ENCODE peak calls at places on chromosomes 6 and 20, in ten cellular contexts. R is GM23338; P is tibial artery; X is glutamatergic neuron; V is MM.1S; B is right lobe of liver; L is CD8-positive, alpha-beta T cell; A is stimulated activated CD4-positive, alpha-beta T cell treated with anti-CD3 and anti-CD28 coated beads, Interleukin-1b, Interleukin-23, amount 100 ng/mL, for 1 hour; U is GM20000; J is naive thymus-derived CD8-positive, alpha-beta T cell. Q is an unnamed sample.

GRCh38 chr6:162871966-162872365 is 144.2 kb downstream of the PACRG start:
- DNase-seq in X (no peak), J (no peak), V (no peak), L (no peak), A (no peak), B (no peak), U (no peak), R (no peak), P (no peak), Q (no peak)

GRCh38 chr6:43715056-43715788 is 27.6 kb upstream of the MRPS18A start:
- DNase-seq in B (no peak), L (no peak), R (no peak), U (peak), J (no peak), A (no peak), X (no peak), P (no peak), V (peak), Q (no peak)

GRCh38 chr6:7262746-7263335 is 50.2 kb downstream of the SSR1 start:
- DNase-seq in X (no peak), B (peak), L (no peak), R (no peak), V (no peak), A (no peak), U (no peak), J (no peak), P (peak), Q (no peak)

GRCh38 chr6:137827411-137827940 is 39.6 kb upstream of the TNFAIP3 start:
- DNase-seq in U (no peak), R (no peak), X (no peak), V (no peak), B (no peak), P (no peak), A (no peak), L (no peak), J (no peak), Q (no peak)

GRCh38 chr6:130913119-130913518 is 85.9 kb downstream of the SMLR1 start:
- DNase-seq in U (peak), B (no peak), P (no peak), R (peak), X (no peak), V (peak), A (no peak), J (peak), L (no peak), Q (no peak)

GRCh38 chr20:46872315-46873211 is 22.1 kb upstream of the EYA2 start:
- DNase-seq in B (no peak), X (no peak), R (peak), U (no peak), V (peak), J (no peak), L (no peak), P (no peak), A (no peak), Q (no peak)

GRCh38 chr6:13531956-13532355 is 42.4 kb upstream of the SIRT5 start:
- DNase-seq in V (no peak), J (no peak), X (no peak), L (no peak), A (no peak), U (no peak), R (peak), P (no peak), B (no peak), Q (no peak)

GRCh38 chr6:154751020-154751800 is 18.0 kb downstream of the SCAF8 start:
- DNase-seq in B (no peak), A (no peak), X (no peak), V (no peak), R (no peak), P (no peak), U (no peak), J (no peak), L (no peak), Q (no peak)

GRCh38 chr6:137487947-137488735 is 6.1 kb downstream of the OLIG3 start:
- DNase-seq in V (no peak), P (no peak), A (no peak), B (no peak), J (peak), R (peak), X (peak), U (peak), L (no peak), Q (no peak)

GRCh38 chr20:34768105-34768504 is 57.3 kb downstream of the NCOA6 start:
- DNase-seq in A (no peak), L (no peak), V (no peak), B (no peak), U (no peak), X (no peak), P (no peak), R (no peak), J (no peak), Q (no peak)

GRCh38 chr6:139020689-139021088 is 7.9 kb upstream of the ABRACL start:
- DNase-seq in P (no peak), V (no peak), X (no peak), U (no peak), J (no peak), R (no peak), L (no peak), B (no peak), A (no peak), Q (no peak)

GRCh38 chr20:1336699-1337387 is 7.9 kb upstream of the SDCBP2 start:
- DNase-seq in U (no peak), V (no peak), P (peak), B (peak), A (no peak), R (peak), L (no peak), J (peak), X (no peak), Q (no peak)

GRCh38 chr6:75524322-75524972 is 30.8 kb upstream of the FILIP1 start:
- DNase-seq in V (no peak), A (no peak), X (no peak), R (peak), P (no peak), J (no peak), U (no peak), B (peak), L (no peak), Q (no peak)

GRCh38 chr6:16316741-16317251 is 78.4 kb downstream of the GMPR start:
- DNase-seq in U (peak), J (peak), B (no peak), P (peak), A (no peak), X (peak), L (no peak), V (peak), R (peak), Q (peak)

GRCh38 chr6:104887350-104887749 is 27.6 kb upstream of the HACE1 start:
- DNase-seq in X (no peak), U (peak), L (no peak), B (no peak), J (peak), R (peak), P (no peak), V (peak), A (no peak), Q (no peak)

GRCh38 chr6:36956111-36956820 is 1.7 kb downstream of the PI16 start:
- DNase-seq in R (no peak), V (no peak), J (no peak), U (no peak), A (no peak), P (no peak), L (no peak), B (peak), X (no peak), Q (peak)

GRCh38 chr6:169950558-169950957 is 199.1 kb downstream of the ERMARD start:
- DNase-seq in R (no peak), X (no peak), A (no peak), U (no peak), P (no peak), L (no peak), B (peak), J (peak), V (peak), Q (no peak)

GRCh38 chr6:55794136-55794812 is 81.1 kb downstream of the BMP5 start:
- DNase-seq in B (no peak), R (no peak), A (no peak), V (no peak), X (no peak), U (no peak), J (no peak), P (no peak), L (no peak), Q (no peak)

GRCh38 chr6:7098974-7099373 is 8.8 kb upstream of the RREB1 start:
- DNase-seq in L (no peak), P (no peak), R (no peak), U (no peak), X (no peak), V (no peak), J (no peak), B (no peak), A (no peak), Q (no peak)

GRCh38 chr20:21133917-21134622 is 8.2 kb downstream of the KIZ start:
- DNase-seq in R (no peak), V (no peak), P (no peak), B (no peak), A (no peak), L (no peak), X (no peak), U (no peak), J (no peak), Q (no peak)

GRCh38 chr6:72466971-72467566 is 154.8 kb upstream of the KCNQ5 start:
- DNase-seq in R (no peak), J (no peak), X (no peak), B (no peak), L (no peak), U (no peak), A (no peak), P (no peak), V (no peak), Q (no peak)

GRCh38 chr6:166228839-166229528 is 61.3 kb upstream of the TBXT start:
- DNase-seq in J (no peak), U (no peak), L (no peak), B (no peak), R (peak), V (peak), A (no peak), X (no peak), P (no peak), Q (no peak)

GRCh38 chr20:21613512-21613911 is 92.0 kb upstream of the PAX1 start:
- DNase-seq in A (no peak), L (no peak), B (peak), J (no peak), V (no peak), X (no peak), U (no peak), P (no peak), R (no peak), Q (no peak)

GRCh38 chr6:168086616-168087015 is 7.6 kb upstream of the FRMD1 start:
- DNase-seq in P (no peak), R (no peak), L (no peak), A (no peak), B (no peak), J (no peak), V (no peak), U (no peak), X (no peak), Q (no peak)

GRCh38 chr6:14009416-14009815 is 84.7 kb downstream of the RNF182 start:
- DNase-seq in A (no peak), X (no peak), L (no peak), V (no peak), U (no peak), J (no peak), P (no peak), R (peak), B (no peak), Q (no peak)

GRCh38 chr20:38640486-38640885 is 38.9 kb downstream of the ARHGAP40 start:
- DNase-seq in J (no peak), L (no peak), X (no peak), A (no peak), B (no peak), V (no peak), P (no peak), U (no peak), R (no peak), Q (no peak)

GRCh38 chr6:88428068-88428467 is 261.9 kb upstream of the CNR1 start:
- DNase-seq in L (no peak), V (no peak), B (no peak), A (no peak), P (no peak), U (no peak), J (no peak), X (no peak), R (no peak), Q (no peak)

GRCh38 chr20:3364323-3365013 is 43.0 kb downstream of the DNAAF9 start:
- DNase-seq in B (no peak), A (no peak), P (no peak), R (no peak), L (no peak), X (no peak), V (no peak), J (no peak), U (no peak), Q (no peak)

GRCh38 chr6:129598244-129599187 is 111.5 kb downstream of the ARHGAP18 start:
- DNase-seq in X (no peak), R (peak), B (no peak), L (no peak), J (peak), V (peak), A (no peak), P (no peak), U (peak), Q (no peak)

GRCh38 chr6:32973144-32973854 is 4.9 kb downstream of the BRD2 start:
- DNase-seq in R (peak), B (peak), X (peak), U (peak), P (no peak), J (no peak), V (peak), L (peak), A (no peak), Q (no peak)

GRCh38 chr20:20815711-20816455 is 103.4 kb upstream of the RALGAPA2 start:
- DNase-seq in U (no peak), V (no peak), L (no peak), P (no peak), R (peak), A (no peak), X (no peak), B (no peak), J (no peak), Q (no peak)

GRCh38 chr6:25365159-25365558 is 86.0 kb downstream of the CARMIL1 start:
- DNase-seq in B (no peak), L (no peak), P (no peak), R (no peak), A (no peak), J (no peak), V (no peak), U (no peak), X (no peak), Q (no peak)

GRCh38 chr6:125945378-125946141 is 11.0 kb upstream of the HINT3 start:
- DNase-seq in U (no peak), V (no peak), R (no peak), L (no peak), J (no peak), A (no peak), B (no peak), P (no peak), X (no peak), Q (no peak)

GRCh38 chr6:89079611-89080213 is 839 bp upstream of the PNRC1 start:
- DNase-seq in P (peak), J (peak), X (no peak), V (peak), R (peak), U (peak), B (no peak), A (no peak), L (peak), Q (no peak)

GRCh38 chr20:38073307-38074010 is 39.9 kb downstream of the RPRD1B start:
- DNase-seq in L (no peak), A (no peak), U (peak), P (peak), R (peak), V (peak), B (no peak), X (no peak), J (peak), Q (no peak)